ENCODE peak calls at places on chromosomes 5 and 9, in eight cellular contexts. G is transverse colon; L is WERI-Rb-1; U is right lobe of liver; I is CD4-positive, alpha-beta T cell; O is lower leg skin; W is lung; B is CD8-positive, alpha-beta T cell. C is an unnamed sample.

GRCh38 chr5:143314664-143315063 is 88.8 kb downstream of the NR3C1 start:
- DNase-seq in G (no peak), L (no peak), U (no peak), I (no peak), O (no peak), W (no peak), B (no peak), C (no peak)

GRCh38 chr5:133952729-133953567 is 15.5 kb downstream of the C5orf15 start:
- DNase-seq in G (peak), L (no peak), U (peak), I (no peak), O (peak), W (peak), B (no peak), C (no peak)

GRCh38 chr5:58666598-58667595 is 84.0 kb downstream of the RAB3C start:
- DNase-seq in G (no peak), L (no peak), U (no peak), I (no peak), O (no peak), W (no peak), B (no peak), C (no peak)

GRCh38 chr5:110865400-110866094 is 126.7 kb downstream of the SLC25A46 start:
- DNase-seq in G (no peak), L (peak), U (no peak), I (no peak), O (no peak), W (peak), B (no peak), C (peak)

GRCh38 chr9:126366366-126367011 is 39.9 kb downstream of the MVB12B start:
- DNase-seq in G (peak), L (no peak), U (no peak), I (no peak), O (no peak), W (no peak), B (no peak), C (no peak)

GRCh38 chr9:131656356-131657030 is 83.4 kb downstream of the RAPGEF1 start:
- DNase-seq in G (peak), L (no peak), U (peak), I (peak), O (peak), W (peak), B (peak), C (no peak)

GRCh38 chr9:111700776-111701175 is 39.4 kb downstream of the GNG10 start:
- DNase-seq in G (peak), L (no peak), U (no peak), I (no peak), O (no peak), W (no peak), B (no peak), C (no peak)

GRCh38 chr5:78537821-78538220 is 110.8 kb downstream of the LHFPL2 start:
- DNase-seq in G (no peak), L (peak), U (peak), I (no peak), O (no peak), W (no peak), B (no peak), C (no peak)

GRCh38 chr9:93580654-93581380 is 4.4 kb downstream of the PHF2 start:
- DNase-seq in G (no peak), L (no peak), U (peak), I (no peak), O (no peak), W (no peak), B (no peak), C (no peak)

GRCh38 chr9:114845373-114845772 is 39.5 kb upstream of the TNFSF15 start:
- DNase-seq in G (no peak), L (no peak), U (no peak), I (no peak), O (no peak), W (no peak), B (no peak), C (no peak)

GRCh38 chr9:5008206-5008605 is 23.1 kb downstream of the JAK2 start:
- DNase-seq in G (no peak), L (no peak), U (no peak), I (no peak), O (no peak), W (no peak), B (no peak), C (no peak)

GRCh38 chr5:127492854-127493738 is 24.3 kb upstream of the PRRC1 start:
- DNase-seq in G (no peak), L (no peak), U (no peak), I (no peak), O (no peak), W (no peak), B (no peak), C (no peak)

GRCh38 chr5:67536892-67537291 is 340.3 kb upstream of the CD180 start:
- DNase-seq in G (no peak), L (no peak), U (no peak), I (no peak), O (no peak), W (no peak), B (no peak), C (no peak)

GRCh38 chr5:156491766-156492165 is 164.8 kb downstream of the SGCD start:
- DNase-seq in G (no peak), L (no peak), U (no peak), I (no peak), O (no peak), W (no peak), B (no peak), C (no peak)

GRCh38 chr9:33813712-33814641 is 3.0 kb upstream of the UBE2R2 start:
- DNase-seq in G (no peak), L (no peak), U (no peak), I (peak), O (no peak), W (no peak), B (no peak), C (no peak)

GRCh38 chr5:122120957-122121356 is 8.4 kb upstream of the ZNF474 start:
- DNase-seq in G (no peak), L (no peak), U (no peak), I (no peak), O (peak), W (no peak), B (no peak), C (no peak)

DNA sequence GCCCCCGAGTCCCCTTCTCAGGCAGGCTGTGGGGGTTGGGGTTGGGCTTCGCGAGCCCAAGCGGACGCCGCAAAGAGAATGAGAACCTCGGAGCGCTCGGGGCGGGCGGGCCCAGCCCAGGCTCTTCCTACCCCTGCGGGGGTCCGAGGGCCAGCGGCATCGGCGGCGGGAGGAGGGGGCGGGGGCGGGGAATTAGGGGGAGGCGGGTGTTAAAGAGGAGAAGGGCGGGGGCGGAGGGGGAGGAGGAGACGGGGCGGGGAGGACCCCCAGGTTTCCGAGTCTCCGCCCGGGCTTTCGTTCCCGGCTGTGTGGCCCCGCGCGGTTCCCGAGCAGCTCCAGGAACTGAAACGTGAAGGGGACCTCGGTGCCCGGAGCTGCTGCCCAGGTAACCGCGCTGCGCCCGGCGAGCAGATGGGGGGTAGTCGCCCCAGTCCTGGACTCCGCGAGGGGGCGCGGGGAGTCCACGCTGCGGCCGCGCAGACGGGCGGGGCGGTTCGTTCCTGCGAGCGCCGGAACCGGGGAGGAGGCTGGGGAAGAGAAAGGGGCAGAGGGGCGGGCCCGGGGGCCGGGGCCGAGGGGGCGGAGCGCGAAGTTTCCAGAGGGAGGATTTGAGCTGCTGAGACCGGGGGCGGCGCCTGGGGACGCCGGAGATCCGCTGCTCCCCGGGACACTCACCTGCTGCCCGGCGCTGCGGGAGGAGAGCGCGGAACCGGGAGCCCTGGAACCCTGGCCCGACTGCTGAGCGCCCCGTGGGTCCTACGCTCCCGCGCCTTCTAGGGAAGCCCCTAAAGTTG is 38.4 kb upstream of the PLEKHG4B start:
- DNase-seq in G (peak), L (peak), U (no peak), I (no peak), O (no peak), W (peak), B (no peak), C (peak)
- TF ChIP-seq CTCF in G (no peak), L (peak), U (peak), I (no peak), O (no peak), W (no peak), B (no peak), C (no peak)

GRCh38 chr9:9598723-9599122 is 1014.1 kb downstream of the PTPRD start:
- DNase-seq in G (no peak), L (no peak), U (no peak), I (no peak), O (no peak), W (no peak), B (no peak), C (no peak)
- TF ChIP-seq CTCF in G (no peak), L (peak), U (no peak), I (no peak), O (no peak), W (no peak), B (no peak), C (no peak)

DNA sequence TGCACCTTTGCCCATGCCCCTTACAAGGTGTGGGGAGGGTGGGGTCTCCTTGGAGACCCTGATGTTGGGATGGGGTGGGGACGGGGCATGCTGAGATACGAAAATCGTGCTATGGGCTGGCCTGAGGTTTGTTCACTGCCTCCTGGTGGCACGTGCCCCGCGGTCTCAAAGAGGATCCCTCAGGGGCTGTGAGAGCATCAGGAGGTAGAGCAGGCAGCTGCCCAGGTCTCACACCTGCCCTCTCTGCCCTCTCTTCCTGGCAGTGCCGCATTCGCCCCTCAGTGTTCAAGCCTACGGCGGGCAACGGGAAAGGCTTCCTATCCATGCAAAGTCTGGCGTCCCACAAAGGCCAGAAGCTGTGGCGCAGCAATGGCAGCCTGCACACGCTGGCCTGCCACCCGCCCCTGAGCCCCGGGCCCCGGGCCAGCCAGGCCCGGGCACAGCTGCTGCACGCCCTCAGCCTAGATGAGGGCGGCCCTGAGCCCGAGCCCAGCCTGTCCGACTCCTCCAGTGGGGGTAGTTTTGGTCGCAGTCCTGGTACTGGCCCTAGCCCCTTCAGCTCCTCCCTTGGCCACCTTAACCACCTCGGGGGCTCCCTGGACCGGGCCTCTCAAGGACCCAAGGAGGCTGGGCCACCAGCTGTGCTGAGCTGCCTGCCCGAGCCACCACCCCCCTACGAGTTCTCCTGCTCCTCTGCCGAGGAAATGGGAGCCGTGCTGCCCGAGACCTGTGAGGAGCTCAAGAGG is 6.8 kb downstream of the N4BP3 start:
- DNase-seq in G (no peak), L (no peak), U (no peak), I (no peak), O (no peak), W (no peak), B (no peak), C (no peak)
- TF ChIP-seq CTCF in G (no peak), L (no peak), U (no peak), I (no peak), O (no peak), W (no peak), B (no peak), C (no peak)

GRCh38 chr9:119273984-119274665 is 95.1 kb downstream of the BRINP1 start:
- DNase-seq in G (no peak), L (no peak), U (no peak), I (no peak), O (no peak), W (no peak), B (no peak), C (no peak)

GRCh38 chr9:119273325-119273904 is 95.8 kb downstream of the BRINP1 start:
- DNase-seq in G (no peak), L (no peak), U (no peak), I (no peak), O (no peak), W (no peak), B (no peak), C (no peak)

GRCh38 chr9:119268985-119269384 is 100.2 kb downstream of the BRINP1 start:
- DNase-seq in G (no peak), L (no peak), U (no peak), I (no peak), O (no peak), W (no peak), B (no peak), C (no peak)

GRCh38 chr9:119278138-119278537 is 91.1 kb downstream of the BRINP1 start:
- DNase-seq in G (no peak), L (no peak), U (no peak), I (no peak), O (no peak), W (no peak), B (no peak), C (peak)

GRCh38 chr9:119272500-119273211 is 96.6 kb downstream of the BRINP1 start:
- DNase-seq in G (no peak), L (no peak), U (no peak), I (no peak), O (no peak), W (no peak), B (no peak), C (no peak)
- TF ChIP-seq CTCF in G (no peak), L (no peak), U (no peak), I (no peak), O (no peak), W (no peak), B (no peak), C (no peak)

GRCh38 chr5:92309336-92309991 is 926.3 kb upstream of the ARRDC3 start:
- DNase-seq in G (no peak), L (no peak), U (no peak), I (no peak), O (no peak), W (no peak), B (no peak), C (no peak)
- TF ChIP-seq CTCF in G (no peak), L (peak), U (peak), I (no peak), O (no peak), W (no peak), B (no peak), C (peak)

GRCh38 chr5:171680485-171680884 is 105.1 kb upstream of the SMIM23 start:
- DNase-seq in G (no peak), L (no peak), U (peak), I (no peak), O (no peak), W (no peak), B (no peak), C (no peak)
- TF ChIP-seq CTCF in G (no peak), L (no peak), U (no peak), I (no peak), O (no peak), W (no peak), B (no peak), C (no peak)